ENCODE peak calls at places on chromosomes 4 and X, in six cellular contexts. One of them, this sample, is unnamed. For H3K27me3, the result is how much of the 10 kb centered on the place peaks cover.

GRCh38 chr4:184165291-184165690 is 52.4 kb downstream of the ENPP6 start:
- DNase-seq in fibroblast of lung: peak
- DNase-seq in CD8-positive, alpha-beta T cell: no peak
- DNase-seq in sigmoid colon: no peak
- DNase-seq in cardiac muscle cell: no peak
- DNase-seq in esophagus squamous epithelium: no peak
- DNase-seq in this sample: peak

GRCh38 chrX:50638123-50638522 is 167.5 kb upstream of the DGKK start:
- DNase-seq in fibroblast of lung: peak
- DNase-seq in CD8-positive, alpha-beta T cell: no peak
- DNase-seq in sigmoid colon: no peak
- DNase-seq in cardiac muscle cell: no peak
- DNase-seq in esophagus squamous epithelium: no peak
- DNase-seq in this sample: no peak

GRCh38 chrX:124917011-124917410 is 402.7 kb upstream of the TEX13C start:
- DNase-seq in fibroblast of lung: no peak
- DNase-seq in CD8-positive, alpha-beta T cell: no peak
- DNase-seq in sigmoid colon: no peak
- DNase-seq in cardiac muscle cell: no peak
- DNase-seq in esophagus squamous epithelium: no peak
- DNase-seq in this sample: no peak

GRCh38 chr4:8159522-8160232 is 1.1 kb upstream of the ABLIM2 start:
- DNase-seq in fibroblast of lung: no peak
- DNase-seq in CD8-positive, alpha-beta T cell: no peak
- DNase-seq in sigmoid colon: no peak
- DNase-seq in cardiac muscle cell: no peak
- DNase-seq in esophagus squamous epithelium: no peak
- DNase-seq in this sample: no peak

GRCh38 chrX:54357414-54358377 is at the start of gene WNK3:
- DNase-seq in fibroblast of lung: peak
- DNase-seq in CD8-positive, alpha-beta T cell: no peak
- DNase-seq in sigmoid colon: peak
- DNase-seq in cardiac muscle cell: peak
- DNase-seq in esophagus squamous epithelium: peak
- DNase-seq in this sample: peak

GRCh38 chr4:93827272-93827947 is 1.1 kb upstream of the ATOH1 start:
- DNase-seq in fibroblast of lung: no peak
- DNase-seq in CD8-positive, alpha-beta T cell: no peak
- DNase-seq in sigmoid colon: no peak
- DNase-seq in cardiac muscle cell: peak
- DNase-seq in esophagus squamous epithelium: no peak
- DNase-seq in this sample: no peak

GRCh38 chrX:37905436-37906147 is 58.2 kb upstream of the DYNLT3 start:
- DNase-seq in fibroblast of lung: peak
- DNase-seq in CD8-positive, alpha-beta T cell: no peak
- DNase-seq in sigmoid colon: no peak
- DNase-seq in cardiac muscle cell: peak
- DNase-seq in esophagus squamous epithelium: no peak
- DNase-seq in this sample: no peak

GRCh38 chr4:40594261-40595178 is 35.1 kb downstream of the RBM47 start:
- DNase-seq in fibroblast of lung: peak
- DNase-seq in CD8-positive, alpha-beta T cell: no peak
- DNase-seq in sigmoid colon: no peak
- DNase-seq in cardiac muscle cell: no peak
- DNase-seq in esophagus squamous epithelium: no peak
- DNase-seq in this sample: peak

GRCh38 chrX:136200466-136200865 is 50.7 kb downstream of the MAP7D3 start:
- DNase-seq in fibroblast of lung: peak
- DNase-seq in CD8-positive, alpha-beta T cell: no peak
- DNase-seq in sigmoid colon: no peak
- DNase-seq in cardiac muscle cell: no peak
- DNase-seq in esophagus squamous epithelium: no peak
- DNase-seq in this sample: peak

GRCh38 chr4:40486534-40486933 is 143.1 kb downstream of the RBM47 start:
- DNase-seq in fibroblast of lung: peak
- DNase-seq in CD8-positive, alpha-beta T cell: no peak
- DNase-seq in sigmoid colon: no peak
- DNase-seq in cardiac muscle cell: no peak
- DNase-seq in esophagus squamous epithelium: no peak
- DNase-seq in this sample: peak

GRCh38 chr4:20194079-20195013 is 57.4 kb upstream of the SLIT2 start:
- DNase-seq in fibroblast of lung: peak
- DNase-seq in CD8-positive, alpha-beta T cell: no peak
- DNase-seq in sigmoid colon: no peak
- DNase-seq in cardiac muscle cell: no peak
- DNase-seq in esophagus squamous epithelium: no peak
- DNase-seq in this sample: peak

GRCh38 chr4:142265946-142266345 is 580.2 kb downstream of the INPP4B start:
- DNase-seq in fibroblast of lung: no peak
- DNase-seq in CD8-positive, alpha-beta T cell: no peak
- DNase-seq in sigmoid colon: no peak
- DNase-seq in cardiac muscle cell: no peak
- DNase-seq in esophagus squamous epithelium: no peak
- DNase-seq in this sample: no peak

GRCh38 chr4:80101086-80101767 is 28.2 kb upstream of the ANTXR2 start:
- DNase-seq in fibroblast of lung: no peak
- DNase-seq in CD8-positive, alpha-beta T cell: no peak
- DNase-seq in sigmoid colon: no peak
- DNase-seq in cardiac muscle cell: no peak
- DNase-seq in esophagus squamous epithelium: no peak
- DNase-seq in this sample: no peak

GRCh38 chrX:35115205-35115604 is 172.6 kb downstream of the FAM47B start:
- DNase-seq in fibroblast of lung: peak
- DNase-seq in CD8-positive, alpha-beta T cell: no peak
- DNase-seq in sigmoid colon: no peak
- DNase-seq in cardiac muscle cell: no peak
- DNase-seq in esophagus squamous epithelium: no peak
- DNase-seq in this sample: no peak

GRCh38 chrX:71618303-71618721 is at the start of gene CXCR3:
- DNase-seq in fibroblast of lung: peak
- DNase-seq in CD8-positive, alpha-beta T cell: no peak
- DNase-seq in sigmoid colon: no peak
- DNase-seq in cardiac muscle cell: no peak
- DNase-seq in esophagus squamous epithelium: no peak
- DNase-seq in this sample: no peak

GRCh38 chrX:22912598-22912997 is 87.2 kb upstream of the DDX53 start:
- DNase-seq in fibroblast of lung: no peak
- DNase-seq in CD8-positive, alpha-beta T cell: no peak
- DNase-seq in sigmoid colon: no peak
- DNase-seq in cardiac muscle cell: no peak
- DNase-seq in esophagus squamous epithelium: no peak
- DNase-seq in this sample: no peak

GRCh38 chrX:71859637-71860036 is 51.0 kb upstream of the NHSL2 start:
- DNase-seq in fibroblast of lung: peak
- DNase-seq in CD8-positive, alpha-beta T cell: no peak
- DNase-seq in sigmoid colon: no peak
- DNase-seq in cardiac muscle cell: peak
- DNase-seq in esophagus squamous epithelium: no peak
- DNase-seq in this sample: peak

GRCh38 chr4:77040265-77040664 is 35.5 kb downstream of the CCNI start:
- DNase-seq in fibroblast of lung: peak
- DNase-seq in CD8-positive, alpha-beta T cell: no peak
- DNase-seq in sigmoid colon: no peak
- DNase-seq in cardiac muscle cell: no peak
- DNase-seq in esophagus squamous epithelium: no peak
- DNase-seq in this sample: peak

GRCh38 chr4:183600189-183600685 is 58.7 kb downstream of the RWDD4 start:
- DNase-seq in fibroblast of lung: no peak
- DNase-seq in CD8-positive, alpha-beta T cell: no peak
- DNase-seq in sigmoid colon: no peak
- DNase-seq in cardiac muscle cell: no peak
- DNase-seq in esophagus squamous epithelium: no peak
- DNase-seq in this sample: no peak

GRCh38 chr4:6721121-6721520 is 5.1 kb downstream of the BLOC1S4 start:
- DNase-seq in fibroblast of lung: no peak
- DNase-seq in CD8-positive, alpha-beta T cell: no peak
- DNase-seq in sigmoid colon: no peak
- DNase-seq in cardiac muscle cell: no peak
- DNase-seq in esophagus squamous epithelium: no peak
- DNase-seq in this sample: no peak

GRCh38 chrX:119238557-119238956 is 2.5 kb downstream of the PGRMC1 start:
- DNase-seq in fibroblast of lung: peak
- DNase-seq in CD8-positive, alpha-beta T cell: no peak
- DNase-seq in sigmoid colon: no peak
- DNase-seq in cardiac muscle cell: no peak
- DNase-seq in esophagus squamous epithelium: no peak
- DNase-seq in this sample: peak

GRCh38 chr4:119238068-119238722 is 25.7 kb downstream of the USP53 start:
- DNase-seq in fibroblast of lung: no peak
- DNase-seq in CD8-positive, alpha-beta T cell: no peak
- DNase-seq in sigmoid colon: no peak
- DNase-seq in cardiac muscle cell: no peak
- DNase-seq in esophagus squamous epithelium: no peak
- DNase-seq in this sample: no peak

GRCh38 chr4:7328913-7329638 is 105.7 kb downstream of the PSAPL1 start:
- DNase-seq in fibroblast of lung: peak
- DNase-seq in CD8-positive, alpha-beta T cell: no peak
- DNase-seq in sigmoid colon: no peak
- DNase-seq in cardiac muscle cell: no peak
- DNase-seq in esophagus squamous epithelium: no peak
- DNase-seq in this sample: peak

GRCh38 chrX:8684201-8684600 is 47.7 kb downstream of the ANOS1 start:
- DNase-seq in fibroblast of lung: no peak
- DNase-seq in CD8-positive, alpha-beta T cell: no peak
- DNase-seq in sigmoid colon: no peak
- DNase-seq in cardiac muscle cell: no peak
- DNase-seq in esophagus squamous epithelium: no peak
- DNase-seq in this sample: no peak

GRCh38 chr4:3010998-3011397 is 47.6 kb downstream of the GRK4 start:
- DNase-seq in fibroblast of lung: peak
- DNase-seq in CD8-positive, alpha-beta T cell: no peak
- DNase-seq in sigmoid colon: no peak
- DNase-seq in cardiac muscle cell: no peak
- DNase-seq in esophagus squamous epithelium: no peak
- DNase-seq in this sample: peak

GRCh38 chr4:6855692-6856297 is 53.8 kb upstream of the TBC1D14 start:
- DNase-seq in fibroblast of lung: peak
- DNase-seq in CD8-positive, alpha-beta T cell: no peak
- DNase-seq in sigmoid colon: no peak
- DNase-seq in cardiac muscle cell: peak
- DNase-seq in esophagus squamous epithelium: no peak
- DNase-seq in this sample: no peak

GRCh38 chrX:1519022-1519497 is 17.9 kb downstream of the P2RY8 start:
- DNase-seq in fibroblast of lung: no peak
- DNase-seq in CD8-positive, alpha-beta T cell: no peak
- DNase-seq in sigmoid colon: no peak
- DNase-seq in cardiac muscle cell: no peak
- DNase-seq in esophagus squamous epithelium: no peak
- DNase-seq in this sample: no peak

GRCh38 chr4:146338512-146338911 is 124.2 kb downstream of the REELD1 start:
- DNase-seq in fibroblast of lung: no peak
- DNase-seq in CD8-positive, alpha-beta T cell: no peak
- DNase-seq in sigmoid colon: no peak
- DNase-seq in cardiac muscle cell: no peak
- DNase-seq in esophagus squamous epithelium: no peak
- DNase-seq in this sample: no peak

GRCh38 chr4:40506492-40506891 is 123.2 kb downstream of the RBM47 start:
- DNase-seq in fibroblast of lung: no peak
- DNase-seq in CD8-positive, alpha-beta T cell: no peak
- DNase-seq in sigmoid colon: no peak
- DNase-seq in cardiac muscle cell: no peak
- DNase-seq in esophagus squamous epithelium: no peak
- DNase-seq in this sample: peak

GRCh38 chr4:70531981-70532380 is 13.6 kb downstream of the AMTN start:
- DNase-seq in fibroblast of lung: no peak
- DNase-seq in CD8-positive, alpha-beta T cell: no peak
- DNase-seq in sigmoid colon: no peak
- DNase-seq in cardiac muscle cell: no peak
- DNase-seq in esophagus squamous epithelium: no peak
- DNase-seq in this sample: no peak
- TF ChIP-seq CTCF in fibroblast of lung: no peak
- TF ChIP-seq CTCF in CD8-positive, alpha-beta T cell: no peak
- TF ChIP-seq CTCF in sigmoid colon: no peak
- TF ChIP-seq CTCF in cardiac muscle cell: no peak
- TF ChIP-seq CTCF in esophagus squamous epithelium: no peak
- TF ChIP-seq CTCF in this sample: peak

DNA sequence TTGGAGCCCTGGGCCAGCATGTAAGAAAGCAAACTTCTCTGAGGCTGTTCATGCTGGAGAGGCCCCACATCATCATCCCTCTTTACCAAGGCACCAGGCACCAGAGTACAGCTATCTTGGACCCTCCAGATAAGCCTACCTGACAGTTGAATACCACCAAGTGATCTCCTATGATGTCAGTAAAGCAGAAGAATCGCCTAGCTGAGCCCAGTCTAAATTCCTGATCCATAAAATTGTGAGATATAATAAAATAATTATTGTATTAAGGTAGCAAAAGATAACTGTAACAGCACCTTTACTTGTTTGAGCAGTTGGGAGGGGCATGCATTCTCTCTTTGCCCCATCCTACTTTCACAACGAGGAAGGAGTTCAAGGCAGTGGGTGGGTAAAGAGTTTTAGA is 2.9 kb upstream of the UCP1 start:
- DNase-seq in fibroblast of lung: no peak
- DNase-seq in CD8-positive, alpha-beta T cell: no peak
- DNase-seq in sigmoid colon: no peak
- DNase-seq in cardiac muscle cell: no peak
- DNase-seq in esophagus squamous epithelium: no peak
- DNase-seq in this sample: no peak
- H3K27me3 ChIP-seq in fibroblast of lung: under half
- H3K27me3 ChIP-seq in CD8-positive, alpha-beta T cell: under half
- H3K27me3 ChIP-seq in sigmoid colon: under half
- H3K27me3 ChIP-seq in cardiac muscle cell: half or more
- H3K27me3 ChIP-seq in esophagus squamous epithelium: under half
- H3K27me3 ChIP-seq in this sample: under half

GRCh38 chr4:123415977-123416376 is 19.4 kb downstream of the SPRY1 start:
- DNase-seq in fibroblast of lung: peak
- DNase-seq in CD8-positive, alpha-beta T cell: no peak
- DNase-seq in sigmoid colon: no peak
- DNase-seq in cardiac muscle cell: no peak
- DNase-seq in esophagus squamous epithelium: no peak
- DNase-seq in this sample: peak
- H3K4me3 ChIP-seq in fibroblast of lung: no peak
- H3K4me3 ChIP-seq in CD8-positive, alpha-beta T cell: no peak
- H3K4me3 ChIP-seq in sigmoid colon: no peak
- H3K4me3 ChIP-seq in cardiac muscle cell: no peak
- H3K4me3 ChIP-seq in esophagus squamous epithelium: no peak
- H3K4me3 ChIP-seq in this sample: no peak

GRCh38 chrX:43328358-43328946 is 327.6 kb upstream of the MAOA start:
- DNase-seq in fibroblast of lung: no peak
- DNase-seq in CD8-positive, alpha-beta T cell: no peak
- DNase-seq in sigmoid colon: no peak
- DNase-seq in cardiac muscle cell: no peak
- DNase-seq in esophagus squamous epithelium: no peak
- DNase-seq in this sample: no peak

GRCh38 chrX:43333543-43333942 is 322.6 kb upstream of the MAOA start:
- DNase-seq in fibroblast of lung: no peak
- DNase-seq in CD8-positive, alpha-beta T cell: no peak
- DNase-seq in sigmoid colon: no peak
- DNase-seq in cardiac muscle cell: no peak
- DNase-seq in esophagus squamous epithelium: no peak
- DNase-seq in this sample: no peak
- TF ChIP-seq CTCF in fibroblast of lung: no peak
- TF ChIP-seq CTCF in CD8-positive, alpha-beta T cell: no peak
- TF ChIP-seq CTCF in sigmoid colon: no peak
- TF ChIP-seq CTCF in cardiac muscle cell: no peak
- TF ChIP-seq CTCF in esophagus squamous epithelium: no peak
- TF ChIP-seq CTCF in this sample: peak